ENCODE peak calls at places on chromosomes 1 and 21, in eight cellular contexts. R is activated CD4-positive, CD25-positive, alpha-beta regulatory T cell; U is cardiac fibroblast; L is kidney epithelial cell; D is cardiac septum; B is EH; Y is stimulated activated CD4-positive, alpha-beta T cell treated with anti-CD3 and anti-CD28 coated beads, TNF-alpha, amount 100 ng/mL, for 4 hours; P is A172. C is an unnamed sample.
A peak's percentile ranks its signal among the peaks of the same experiment; 100 is the strongest.

GRCh38 chr1:91796390-91796654 is 89.6 kb downstream of the TGFBR3 start:
- DNase-seq in R (no peak), U (no peak), L (no peak), D (no peak), B (no peak), Y (no peak), P (no peak), C (no peak)

GRCh38 chr1:107992341-107992740 is 27.4 kb upstream of the VAV3 start:
- DNase-seq in R (no peak), U (no peak), L (no peak), D (no peak), B (no peak), Y (no peak), P (no peak), C (no peak)

GRCh38 chr1:158666037-158666436 is 20.5 kb downstream of the SPTA1 start:
- DNase-seq in R (no peak), U (no peak), L (no peak), D (no peak), B (no peak), Y (no peak), P (no peak), C (no peak)

GRCh38 chr1:107430540-107431228 is 289.8 kb downstream of the NTNG1 start:
- DNase-seq in R (no peak), U (peak; percentile 42), L (peak; percentile 5), D (no peak), B (peak; percentile 27), Y (no peak), P (peak; percentile 16), C (no peak)

GRCh38 chr1:67609942-67610341 is 75.1 kb upstream of the GADD45A start:
- DNase-seq in R (no peak), U (no peak), L (no peak), D (peak; percentile 10), B (no peak), Y (no peak), P (no peak), C (no peak)

GRCh38 chr1:19465123-19465522 is 20.2 kb downstream of the CAPZB start:
- DNase-seq in R (no peak), U (peak; percentile 76), L (no peak), D (no peak), B (no peak), Y (no peak), P (no peak), C (no peak)

GRCh38 chr1:186605762-186606350 is 74.4 kb downstream of the PTGS2 start:
- DNase-seq in R (no peak), U (peak; percentile 86), L (no peak), D (no peak), B (peak; percentile 73), Y (no peak), P (peak; percentile 18), C (no peak)

GRCh38 chr1:224109981-224110380 is 3.9 kb upstream of the FBXO28 start:
- DNase-seq in R (no peak), U (no peak), L (no peak), D (no peak), B (no peak), Y (no peak), P (no peak), C (no peak)

GRCh38 chr1:220902916-220903315 is 23.7 kb downstream of the HLX start:
- DNase-seq in R (no peak), U (no peak), L (no peak), D (no peak), B (peak; percentile 48), Y (no peak), P (no peak), C (no peak)

GRCh38 chr21:44872568-44873355 is 728 bp downstream of the PTTG1IP start:
- DNase-seq in R (no peak), U (peak; percentile 38), L (no peak), D (peak; percentile 76), B (peak; percentile 55), Y (no peak), P (no peak), C (no peak)

GRCh38 chr1:42085596-42085995 is 67.6 kb upstream of the GUCA2B start:
- DNase-seq in R (no peak), U (peak; percentile 55), L (no peak), D (no peak), B (peak; percentile 18), Y (no peak), P (peak; percentile 2), C (no peak)

GRCh38 chr21:40658237-40658636 is 188.7 kb downstream of the DSCAM start:
- DNase-seq in R (no peak), U (no peak), L (no peak), D (no peak), B (no peak), Y (no peak), P (no peak), C (no peak)

GRCh38 chr1:109794319-109795132 is 30.8 kb upstream of the EPS8L3 start:
- DNase-seq in R (no peak), U (peak; percentile 34), L (no peak), D (peak; percentile 47), B (no peak), Y (no peak), P (no peak), C (peak; percentile 55)

GRCh38 chr1:89633103-89633744 is at the start of gene LRRC8C:
- DNase-seq in R (peak; percentile 44), U (peak; percentile 63), L (no peak), D (peak; percentile 85), B (peak; percentile 65), Y (no peak), P (peak; percentile 11), C (peak; percentile 76)

GRCh38 chr1:21325231-21325718 is 35.0 kb upstream of the ECE1 start:
- DNase-seq in R (no peak), U (no peak), L (no peak), D (no peak), B (no peak), Y (no peak), P (no peak), C (no peak)

GRCh38 chr1:113872219-113872934 is 865 bp upstream of the PTPN22 start:
- DNase-seq in R (no peak), U (peak; percentile 52), L (no peak), D (no peak), B (no peak), Y (no peak), P (no peak), C (no peak)

GRCh38 chr1:223748773-223749733 is 36.7 kb downstream of the CAPN2 start:
- DNase-seq in R (peak; percentile 41), U (peak; percentile 71), L (no peak), D (peak; percentile 91), B (peak; percentile 60), Y (peak; percentile 44), P (no peak), C (peak; percentile 79)

GRCh38 chr1:93778457-93778856 is 96.8 kb upstream of the BCAR3 start:
- DNase-seq in R (no peak), U (no peak), L (no peak), D (no peak), B (no peak), Y (no peak), P (no peak), C (no peak)

GRCh38 chr1:180544050-180544449 is 14.7 kb upstream of the OVAAL start:
- DNase-seq in R (no peak), U (no peak), L (no peak), D (no peak), B (no peak), Y (no peak), P (no peak), C (no peak)

GRCh38 chr1:9321480-9321849 is 28.8 kb downstream of the SPSB1 start:
- DNase-seq in R (no peak), U (peak; percentile 75), L (no peak), D (no peak), B (peak; percentile 28), Y (no peak), P (peak; percentile 72), C (no peak)

GRCh38 chr1:153639280-153639679 is 5.4 kb downstream of the CHTOP start:
- DNase-seq in R (no peak), U (no peak), L (no peak), D (no peak), B (no peak), Y (no peak), P (no peak), C (no peak)

GRCh38 chr1:155296660-155297059 is 4.6 kb downstream of the PKLR start:
- DNase-seq in R (no peak), U (no peak), L (no peak), D (no peak), B (no peak), Y (no peak), P (no peak), C (no peak)

GRCh38 chr1:180614746-180615145 is 17.1 kb upstream of the XPR1 start:
- DNase-seq in R (no peak), U (no peak), L (no peak), D (no peak), B (no peak), Y (no peak), P (no peak), C (no peak)

GRCh38 chr1:169086603-169087455 is 19.7 kb upstream of the ATP1B1 start:
- DNase-seq in R (no peak), U (peak; percentile 78), L (no peak), D (no peak), B (peak; percentile 18), Y (no peak), P (no peak), C (no peak)

GRCh38 chr1:76955652-76956051 is 88.4 kb downstream of the ST6GALNAC5 start:
- DNase-seq in R (no peak), U (peak; percentile 2), L (no peak), D (no peak), B (peak; percentile 60), Y (no peak), P (no peak), C (no peak)

GRCh38 chr1:56056438-56057312 is 522.7 kb downstream of the PLPP3 start:
- DNase-seq in R (no peak), U (peak; percentile 61), L (no peak), D (no peak), B (peak; percentile 75), Y (no peak), P (peak; percentile 10), C (no peak)

GRCh38 chr1:24481843-24482610 is 20.6 kb upstream of the RCAN3 start:
- DNase-seq in R (no peak), U (no peak), L (no peak), D (no peak), B (peak; percentile 28), Y (no peak), P (no peak), C (no peak)

GRCh38 chr1:248862695-248863010 is 3.8 kb upstream of the ZNF692 start:
- DNase-seq in R (no peak), U (no peak), L (no peak), D (no peak), B (no peak), Y (no peak), P (no peak), C (no peak)

GRCh38 chr1:199742547-199742946 is 285.0 kb upstream of the NR5A2 start:
- DNase-seq in R (no peak), U (peak; percentile 89), L (peak; percentile 93), D (no peak), B (peak; percentile 67), Y (no peak), P (peak; percentile 93), C (no peak)

GRCh38 chr1:233343262-233343661 is 15.7 kb downstream of the MAP3K21 start:
- DNase-seq in R (no peak), U (no peak), L (no peak), D (no peak), B (no peak), Y (no peak), P (no peak), C (no peak)

GRCh38 chr1:48654606-48655210 is 122.0 kb downstream of the BEND5 start:
- DNase-seq in R (no peak), U (no peak), L (no peak), D (no peak), B (no peak), Y (no peak), P (no peak), C (no peak)

GRCh38 chr1:201353186-201353940 is 24.1 kb downstream of the TNNT2 start:
- DNase-seq in R (no peak), U (no peak), L (no peak), D (peak; percentile 63), B (no peak), Y (no peak), P (no peak), C (no peak)

GRCh38 chr21:44364151-44365053 is 11.0 kb downstream of the TRPM2 start:
- DNase-seq in R (no peak), U (no peak), L (no peak), D (no peak), B (no peak), Y (no peak), P (no peak), C (peak; percentile 37)

GRCh38 chr1:119743308-119743707 is 25.4 kb downstream of the HMGCS2 start:
- DNase-seq in R (no peak), U (peak; percentile 24), L (no peak), D (no peak), B (no peak), Y (no peak), P (no peak), C (no peak)